ENCODE peak calls at places on chromosomes 7 and 10, in nine cellular contexts. M is left ventricle myocardium inferior, Q is cardiac fibroblast, B is prostate gland, X is transverse colon, J is colonic mucosa, E is Calu3, R is MM.1S, Z is AG10803. F is an unnamed sample.

GRCh38 chr7:73329861-73330581 is 2.1 kb downstream of the FKBP6 start:
- DNase-seq in R (peak), X (no peak), M (no peak), B (no peak), Q (peak), J (no peak), E (no peak), Z (peak), F (no peak)

GRCh38 chr7:22633286-22633953 is 93.6 kb upstream of the IL6 start:
- DNase-seq in E (no peak), J (no peak), X (no peak), Q (no peak), R (no peak), Z (peak), M (no peak), B (no peak), F (no peak)

GRCh38 chr7:91043181-91043580 is 221.1 kb upstream of the FZD1 start:
- DNase-seq in M (no peak), J (no peak), X (no peak), E (no peak), R (no peak), Q (no peak), Z (no peak), B (no peak), F (no peak)

GRCh38 chr10:90181251-90181691 is 479.9 kb downstream of the KIF20B start:
- DNase-seq in R (no peak), M (no peak), E (no peak), X (no peak), Z (no peak), J (no peak), Q (no peak), B (no peak), F (no peak)

GRCh38 chr7:30460246-30460633 is 18.3 kb downstream of the NOD1 start:
- DNase-seq in E (no peak), R (no peak), J (no peak), B (no peak), Q (no peak), Z (no peak), M (no peak), X (no peak), F (no peak)

GRCh38 chr7:135204876-135205275 is 6.5 kb downstream of the WDR91 start:
- DNase-seq in Z (no peak), B (no peak), X (no peak), R (no peak), J (no peak), Q (no peak), E (no peak), M (no peak), F (no peak)

GRCh38 chr7:92830532-92831110 is 5.8 kb downstream of the CDK6 start:
- DNase-seq in Z (no peak), J (no peak), X (no peak), E (no peak), M (no peak), R (no peak), Q (no peak), B (no peak), F (no peak)

GRCh38 chr10:3136336-3136735 is 36.2 kb downstream of the PITRM1 start:
- DNase-seq in R (no peak), M (peak), E (no peak), J (no peak), B (no peak), Z (no peak), Q (peak), X (no peak), F (no peak)

GRCh38 chr10:29387269-29387668 is 98.4 kb downstream of the LYZL1 start:
- DNase-seq in X (no peak), J (no peak), Q (no peak), Z (no peak), R (no peak), B (no peak), M (no peak), E (no peak), F (no peak)

GRCh38 chr10:132634947-132635271 is 97.3 kb downstream of the INPP5A start:
- DNase-seq in M (no peak), R (no peak), X (no peak), Q (no peak), J (no peak), Z (no peak), E (no peak), B (no peak), F (no peak)

GRCh38 chr10:73251683-73252444 is 580 bp downstream of the MRPS16 start:
- DNase-seq in R (peak), Z (no peak), E (no peak), Q (peak), M (no peak), J (peak), X (no peak), B (no peak), F (no peak)

GRCh38 chr7:25926009-25926408 is 226.0 kb upstream of the NFE2L3 start:
- DNase-seq in J (no peak), B (no peak), Q (no peak), X (peak), R (no peak), E (peak), Z (no peak), M (no peak), F (no peak)

GRCh38 chr7:26346611-26347200 is 55.0 kb downstream of the SNX10 start:
- DNase-seq in X (peak), J (peak), M (no peak), Q (no peak), B (peak), E (peak), Z (no peak), R (no peak), F (no peak)

GRCh38 chr7:116809636-116810266 is 52.6 kb upstream of the CAPZA2 start:
- DNase-seq in M (no peak), E (peak), Z (peak), J (peak), Q (peak), R (peak), B (peak), X (no peak), F (peak)

GRCh38 chr10:49152663-49153062 is 18.8 kb upstream of the FAM170B start:
- DNase-seq in X (no peak), Q (no peak), M (no peak), B (no peak), J (no peak), R (no peak), E (no peak), Z (no peak), F (no peak)

GRCh38 chr10:70381491-70382421 is 669 bp downstream of the LRRC20 start:
- DNase-seq in Q (peak), R (peak), X (peak), E (peak), M (peak), J (peak), B (no peak), Z (no peak), F (peak)

GRCh38 chr7:148915211-148915610 is 31.1 kb upstream of the EZH2 start:
- DNase-seq in R (no peak), J (no peak), E (no peak), M (no peak), B (no peak), Q (no peak), Z (no peak), X (no peak), F (no peak)

GRCh38 chr10:68202965-68203358 is 29.0 kb downstream of the ATOH7 start:
- DNase-seq in B (no peak), Z (peak), M (no peak), Q (peak), J (no peak), R (no peak), E (peak), X (no peak), F (no peak)

GRCh38 chr7:74586258-74587200 is 71.0 kb upstream of the GTF2I start:
- DNase-seq in J (no peak), X (no peak), R (no peak), Q (peak), B (no peak), M (no peak), Z (no peak), E (no peak), F (no peak)

GRCh38 chr10:10798021-10798420 is 219.7 kb upstream of the CELF2 start:
- DNase-seq in E (no peak), Z (peak), Q (no peak), R (no peak), B (no peak), J (no peak), M (no peak), X (no peak), F (no peak)

GRCh38 chr7:50368366-50368765 is 63.9 kb downstream of the IKZF1 start:
- DNase-seq in Q (no peak), R (no peak), E (no peak), Z (no peak), B (no peak), M (no peak), X (no peak), J (no peak), F (no peak)

GRCh38 chr10:116385994-116386809 is 41.4 kb upstream of the PNLIPRP3 start:
- DNase-seq in Z (peak), J (no peak), Q (peak), M (no peak), E (peak), B (no peak), X (no peak), R (peak), F (no peak)

GRCh38 chr10:92208736-92209135 is 82.1 kb downstream of the CPEB3 start:
- DNase-seq in R (no peak), J (no peak), M (no peak), B (no peak), Q (peak), X (no peak), Z (peak), E (peak), F (no peak)

GRCh38 chr10:98414932-98415709 is at the start of gene PYROXD2:
- DNase-seq in Q (peak), X (peak), M (peak), R (peak), J (peak), Z (peak), E (peak), B (peak), F (peak)

GRCh38 chr7:46244752-46245151 is 323.7 kb upstream of the IGFBP3 start:
- DNase-seq in B (no peak), M (no peak), R (no peak), J (no peak), Z (peak), Q (peak), X (no peak), E (no peak), F (no peak)

GRCh38 chr7:90180011-90180585 is 25.8 kb downstream of the STEAP1 start:
- DNase-seq in B (no peak), R (peak), Z (peak), J (no peak), Q (peak), E (no peak), M (no peak), X (no peak), F (no peak)

GRCh38 chr7:48421357-48421756 is 250.1 kb downstream of the ABCA13 start:
- DNase-seq in Q (peak), E (no peak), M (no peak), Z (no peak), J (no peak), B (no peak), X (no peak), R (no peak), F (no peak)

GRCh38 chr10:18400201-18400910 is 251.0 kb downstream of the NSUN6 start:
- DNase-seq in M (no peak), E (peak), J (peak), Z (no peak), X (peak), R (peak), Q (no peak), B (no peak), F (no peak)

GRCh38 chr10:123494409-123494808 is 171.7 kb upstream of the GPR26 start:
- DNase-seq in M (no peak), R (no peak), B (no peak), Z (no peak), X (no peak), E (no peak), J (no peak), Q (no peak), F (no peak)

GRCh38 chr7:80428161-80429054 is 83.5 kb downstream of the GNAT3 start:
- DNase-seq in R (peak), X (no peak), E (peak), M (no peak), Z (peak), Q (peak), B (peak), J (peak), F (peak)

GRCh38 chr7:79359827-79360226 is 93.6 kb downstream of the MAGI2 start:
- DNase-seq in Q (no peak), E (no peak), X (no peak), Z (no peak), R (no peak), J (no peak), B (no peak), M (no peak), F (no peak)

DNA sequence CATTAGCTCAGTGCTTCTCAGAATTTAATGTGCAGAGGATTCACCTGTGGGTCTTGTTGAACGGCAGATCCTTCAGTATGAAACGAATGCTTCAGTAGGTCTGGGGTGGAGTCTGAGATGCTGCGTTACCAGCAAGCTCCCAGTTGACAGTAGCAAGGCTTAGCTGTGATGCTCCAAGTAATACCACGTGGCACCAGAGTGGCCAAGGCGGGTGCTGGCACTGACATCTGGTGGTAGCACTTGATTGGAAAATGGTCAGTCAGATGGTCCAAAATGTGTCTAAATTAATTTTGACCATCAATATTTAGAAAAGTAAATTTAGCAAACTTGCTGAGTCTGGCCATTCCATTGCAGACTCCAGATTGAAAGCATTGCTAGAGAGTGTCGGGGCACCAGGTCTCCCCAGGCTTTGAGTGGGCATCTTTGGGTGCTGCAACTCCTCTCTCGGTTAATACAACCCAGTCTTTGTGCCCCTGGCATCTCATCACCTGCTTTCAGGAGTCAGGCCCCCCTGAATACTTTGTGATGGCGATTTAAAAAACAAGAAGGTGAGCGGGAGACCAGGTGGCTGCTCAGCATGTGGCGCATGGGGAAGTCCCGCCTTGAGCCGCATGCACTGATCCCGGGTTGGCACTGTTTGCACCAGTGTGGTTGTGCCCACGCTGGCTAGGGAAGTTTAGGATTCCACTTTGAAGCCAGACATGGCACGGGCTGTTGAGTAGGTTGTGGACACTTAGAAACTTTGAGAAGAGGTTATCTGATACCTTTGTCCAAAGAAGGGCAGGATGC is 130.0 kb downstream of the NT5C2 start:
- DNase-seq in E (peak), M (no peak), Q (no peak), R (no peak), J (no peak), B (no peak), X (no peak), Z (no peak), F (no peak)
- TF ChIP-seq CTCF in E (no peak), M (peak), Q (no peak), R (no peak), J (no peak), B (no peak), X (no peak), Z (no peak), F (no peak)

GRCh38 chr10:43681721-43682120 is 33.0 kb upstream of the ZNF32 start:
- DNase-seq in Q (no peak), J (no peak), B (no peak), X (no peak), E (no peak), M (no peak), Z (no peak), R (no peak), F (no peak)

GRCh38 chr10:43685744-43686143 is 37.1 kb upstream of the ZNF32 start:
- DNase-seq in E (no peak), M (peak), Q (no peak), R (no peak), Z (no peak), B (no peak), J (no peak), X (no peak), F (no peak)

GRCh38 chr10:43684198-43684559 is 35.5 kb upstream of the ZNF32 start:
- DNase-seq in Q (no peak), E (no peak), J (no peak), X (no peak), Z (no peak), B (no peak), R (no peak), M (no peak), F (no peak)

GRCh38 chr10:43682956-43683355 is 34.3 kb upstream of the ZNF32 start:
- DNase-seq in Z (peak), E (no peak), R (no peak), J (no peak), B (no peak), X (no peak), Q (peak), M (no peak), F (no peak)

DNA sequence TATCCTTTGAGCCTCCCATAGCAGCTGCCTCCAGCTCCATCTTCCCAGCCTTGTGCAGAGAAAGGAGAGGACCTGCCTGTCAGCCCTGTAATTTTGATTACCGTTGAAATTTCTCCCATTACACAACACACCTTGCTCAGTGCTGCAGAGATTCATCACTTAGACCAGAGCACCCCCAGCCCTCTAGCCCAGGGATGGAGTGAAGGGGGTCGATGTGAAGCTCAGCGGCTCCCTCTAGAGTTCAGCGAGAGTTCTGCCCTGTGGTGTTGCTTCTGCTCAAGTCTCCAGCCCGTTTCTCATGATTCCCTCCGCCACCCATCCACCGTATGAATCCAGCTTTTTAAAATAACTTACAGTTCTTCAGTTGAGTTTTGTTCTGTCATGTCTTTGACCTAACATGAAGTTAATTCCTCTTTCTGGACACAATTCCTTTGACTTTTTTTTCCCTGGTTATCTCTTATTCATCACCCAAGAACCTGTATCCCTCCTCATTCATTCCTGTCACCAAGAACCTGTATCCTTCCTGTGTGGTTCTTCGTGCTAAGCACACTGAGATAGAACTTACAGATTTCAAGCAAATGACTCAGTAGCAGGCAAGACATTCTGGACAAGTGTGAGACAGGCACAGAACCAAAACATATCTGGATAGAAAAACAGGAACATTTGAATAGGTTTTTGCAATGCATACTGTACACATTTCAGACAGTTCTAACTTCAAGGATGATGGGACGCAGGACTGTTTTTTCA is 34.9 kb upstream of the ZNF32 start:
- DNase-seq in X (no peak), Q (peak), Z (no peak), M (no peak), B (no peak), J (no peak), E (peak), R (peak), F (peak)
- TF ChIP-seq CTCF in X (peak), Q (peak), Z (peak), M (peak), B (no peak), J (peak), E (peak), R (peak), F (peak)

GRCh38 chr7:95718556-95719410 is 53.6 kb upstream of the DYNC1I1 start:
- DNase-seq in X (no peak), E (no peak), B (no peak), M (no peak), R (peak), Q (peak), Z (peak), J (no peak), F (peak)
- TF ChIP-seq CTCF in X (peak), E (no peak), B (no peak), M (peak), R (peak), Q (peak), Z (peak), J (no peak), F (no peak)

DNA sequence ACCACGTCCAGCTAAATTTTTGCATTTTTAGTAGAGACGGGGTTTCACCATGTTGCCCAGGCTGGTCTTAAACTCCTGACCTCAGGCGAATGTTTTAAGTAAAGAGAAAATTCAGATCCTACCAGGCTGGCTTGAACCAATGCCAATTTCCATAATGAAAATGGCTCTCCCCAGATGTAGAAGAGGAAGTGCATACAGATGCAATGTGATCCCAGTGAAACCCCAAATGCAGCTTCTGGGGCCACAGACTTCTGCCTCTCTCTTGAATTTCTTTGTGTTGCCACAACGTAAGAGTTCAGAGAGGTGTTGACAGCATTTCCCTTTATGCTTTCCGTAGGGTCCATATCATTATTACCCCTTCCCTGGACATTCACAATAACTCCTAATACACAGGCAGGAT is 29.6 kb upstream of the GOT1 start:
- DNase-seq in M (no peak), B (no peak), E (no peak), R (no peak), X (no peak), Q (no peak), Z (no peak), J (no peak), F (no peak)
- TF ChIP-seq CTCF in M (no peak), B (no peak), E (no peak), R (no peak), X (no peak), Q (no peak), Z (no peak), J (no peak), F (no peak)

DNA sequence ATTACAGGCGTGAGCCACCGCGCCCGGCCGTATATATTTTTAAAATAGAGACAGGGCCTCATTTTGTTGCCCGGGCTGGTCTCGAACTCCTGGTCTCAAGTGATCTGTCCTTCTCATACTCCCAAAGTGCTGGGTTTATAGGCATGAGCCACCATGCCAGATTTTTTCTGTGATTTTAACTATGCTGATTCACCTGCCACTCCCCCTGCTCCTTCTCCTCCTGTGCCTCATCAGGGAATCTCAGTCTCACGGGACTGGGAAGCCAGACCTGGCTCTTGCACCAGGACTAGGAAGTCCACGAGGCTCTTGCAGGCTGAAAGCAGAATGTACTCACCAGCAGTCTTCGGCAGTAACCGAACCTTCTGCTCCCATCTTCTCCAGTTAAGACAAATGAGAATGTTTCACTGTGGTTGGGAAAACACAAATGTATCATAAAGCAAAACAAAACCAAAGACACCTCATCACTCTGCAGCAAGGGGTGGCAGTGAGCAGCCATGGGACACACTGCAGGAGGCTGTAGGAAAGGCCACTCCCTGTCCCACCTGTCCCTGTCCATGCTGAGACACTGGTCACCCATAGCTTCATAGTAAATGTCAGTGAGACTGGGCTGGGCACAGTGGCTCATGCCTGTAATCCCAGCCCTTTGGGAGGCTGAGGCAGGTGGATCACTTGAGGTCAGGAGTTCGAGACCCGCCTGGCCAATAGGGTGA is 78.7 kb upstream of the MKRN1 start:
- DNase-seq in X (no peak), J (no peak), M (no peak), R (no peak), B (no peak), Q (no peak), Z (no peak), E (no peak), F (no peak)
- TF ChIP-seq CTCF in X (no peak), J (no peak), M (no peak), R (no peak), B (no peak), Q (no peak), Z (no peak), E (no peak), F (no peak)

GRCh38 chr7:137881607-137882260 is 35.0 kb upstream of the DGKI start:
- DNase-seq in B (no peak), J (no peak), X (no peak), Z (no peak), M (no peak), E (no peak), R (no peak), Q (no peak), F (no peak)
- TF ChIP-seq CTCF in B (no peak), J (no peak), X (no peak), Z (no peak), M (no peak), E (no peak), R (no peak), Q (no peak), F (no peak)

F was measured in GM13976.